ENCODE peak calls at places on chromosomes 5 and 9, in six cellular contexts. B is Peyer's patch, F is suprapubic skin, R is A549, H is adrenal gland, T is esophagus squamous epithelium. S is an unnamed sample. For H3K9me3, the result is how much of the 10 kb centered on the place peaks cover.

GRCh38 chr9:128712451-128713410 is 10.4 kb downstream of the PKN3 start:
- DNase-seq in B (no peak), F (peak), R (no peak), H (no peak), T (no peak), S (no peak)

GRCh38 chr9:114677418-114677817 is 4.6 kb downstream of the TEX48 start:
- DNase-seq in B (no peak), F (no peak), R (peak), H (no peak), T (no peak), S (no peak)

GRCh38 chr5:126341906-126342625 is 81.1 kb upstream of the GRAMD2B start:
- DNase-seq in B (no peak), F (no peak), R (no peak), H (no peak), T (no peak), S (no peak)

GRCh38 chr5:55172051-55172899 is 702 bp downstream of the CDC20B start:
- DNase-seq in B (peak), F (no peak), R (peak), H (peak), T (peak), S (no peak)

GRCh38 chr5:74916831-74917710 is 50.9 kb upstream of the FAM169A start:
- DNase-seq in B (no peak), F (no peak), R (peak), H (no peak), T (no peak), S (no peak)

GRCh38 chr5:87421307-87421706 is 8.6 kb upstream of the CCNH start:
- DNase-seq in B (no peak), F (no peak), R (no peak), H (no peak), T (no peak), S (no peak)

GRCh38 chr5:163352531-163352930 is 84.9 kb upstream of the CCNG1 start:
- DNase-seq in B (no peak), F (no peak), R (no peak), H (no peak), T (no peak), S (no peak)

GRCh38 chr9:114957558-114957957 is 27.2 kb upstream of the TNFSF8 start:
- DNase-seq in B (no peak), F (no peak), R (no peak), H (no peak), T (no peak), S (no peak)

GRCh38 chr9:4197548-4197947 is 102.3 kb downstream of the GLIS3 start:
- DNase-seq in B (no peak), F (no peak), R (peak), H (no peak), T (no peak), S (no peak)

GRCh38 chr9:76542360-76542759 is 83.4 kb downstream of the GCNT1 start:
- DNase-seq in B (no peak), F (no peak), R (peak), H (no peak), T (no peak), S (no peak)

GRCh38 chr5:95543017-95543705 is 11.6 kb downstream of the SKIC3 start:
- DNase-seq in B (no peak), F (no peak), R (no peak), H (no peak), T (no peak), S (no peak)

GRCh38 chr5:180647465-180647864 is 1.9 kb downstream of the FLT4 start:
- DNase-seq in B (no peak), F (peak), R (no peak), H (no peak), T (no peak), S (no peak)

GRCh38 chr9:97986466-97986865 is 3.3 kb downstream of the ANP32B start:
- DNase-seq in B (no peak), F (no peak), R (no peak), H (no peak), T (no peak), S (no peak)

GRCh38 chr9:95508242-95508967 is 8.4 kb downstream of the PTCH1 start:
- DNase-seq in B (no peak), F (no peak), R (peak), H (no peak), T (no peak), S (no peak)

GRCh38 chr5:64814073-64814472 is 45.3 kb downstream of the CWC27 start:
- DNase-seq in B (no peak), F (no peak), R (no peak), H (no peak), T (no peak), S (no peak)

GRCh38 chr5:64806537-64806936 is 37.8 kb downstream of the CWC27 start:
- DNase-seq in B (no peak), F (no peak), R (no peak), H (no peak), T (no peak), S (no peak)

GRCh38 chr5:64807505-64807904 is 38.8 kb downstream of the CWC27 start:
- DNase-seq in B (no peak), F (no peak), R (no peak), H (no peak), T (no peak), S (no peak)

DNA sequence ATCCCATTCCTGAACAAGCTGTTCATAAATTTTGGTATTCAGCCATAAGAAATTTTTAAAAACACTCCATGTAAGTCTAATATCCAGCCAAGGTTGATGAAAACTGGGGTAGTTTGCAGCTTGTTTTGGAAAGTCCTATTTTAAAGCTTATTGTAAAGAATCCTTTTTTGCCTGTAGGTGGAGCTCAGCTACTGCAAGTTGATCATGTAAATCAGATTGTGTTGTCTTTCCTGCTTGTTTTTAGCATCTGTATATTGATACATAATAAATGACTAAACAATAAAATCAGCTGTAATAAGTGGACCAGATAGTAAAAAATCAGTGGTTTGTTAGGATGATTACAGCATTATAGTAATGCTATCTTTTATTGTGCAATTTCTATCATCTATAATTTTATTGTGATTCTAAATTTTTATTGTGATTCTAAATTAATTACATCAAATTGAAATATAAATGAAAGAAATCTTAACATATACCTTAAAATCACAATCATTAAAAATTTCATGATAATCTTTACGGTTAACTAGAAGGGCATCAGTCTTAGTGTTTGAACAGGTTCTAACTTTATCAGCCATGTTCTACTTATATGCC is 42.4 kb downstream of the CWC27 start:
- DNase-seq in B (no peak), F (no peak), R (peak), H (no peak), T (no peak), S (no peak)
- H3K9me3 ChIP-seq in B (under half), F (under half), R (under half), H (under half), T (under half), S (under half)

DNA sequence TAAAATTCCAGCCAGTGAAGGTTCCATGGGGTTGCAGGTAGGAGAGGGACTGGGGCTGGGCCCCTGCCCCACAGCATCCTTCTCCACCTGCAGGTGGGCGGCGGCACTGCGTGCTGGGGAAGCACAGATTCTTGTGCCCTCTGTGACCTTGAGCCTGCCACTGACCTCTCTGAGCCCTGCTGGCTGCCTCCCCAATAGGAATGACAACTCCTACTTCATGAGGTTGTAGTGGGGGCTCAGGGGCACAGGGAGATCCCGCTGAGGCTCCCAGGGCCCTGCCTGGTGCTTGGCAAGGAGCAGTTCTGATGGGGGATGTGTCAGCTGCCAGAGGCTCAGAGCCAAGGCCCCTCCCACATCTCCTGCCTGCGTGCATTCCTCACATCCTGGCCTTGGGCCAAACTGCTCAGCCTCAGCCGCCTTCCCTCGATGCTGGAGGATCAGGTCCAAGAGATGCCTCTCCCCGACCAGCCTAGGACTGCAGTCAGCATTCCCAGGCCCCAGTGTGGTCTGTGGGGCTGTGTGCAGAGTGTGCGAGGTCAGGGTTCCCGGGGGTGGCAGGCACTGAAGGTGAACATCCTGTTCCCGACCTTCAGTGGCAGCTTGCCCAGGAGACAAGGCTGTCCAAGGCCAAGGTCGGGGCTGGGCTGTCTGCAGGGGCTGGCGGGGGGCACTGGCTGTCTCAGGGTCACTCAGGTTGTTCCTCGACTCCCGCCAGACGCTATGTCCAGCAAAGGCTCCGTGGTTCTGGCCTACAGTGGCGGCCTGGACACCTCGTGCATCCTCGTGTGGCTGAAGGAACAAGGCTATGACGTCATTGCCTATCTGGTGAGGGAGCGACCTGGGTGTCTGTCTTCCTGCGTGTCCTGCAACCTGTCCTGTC is 7.0 kb downstream of the ASS1 start:
- DNase-seq in B (peak), F (peak), R (peak), H (peak), T (no peak), S (peak)
- TF ChIP-seq CTCF in B (peak), F (peak), R (peak), H (peak), T (peak), S (peak)

GRCh38 chr9:32554107-32554506 is 1.7 kb upstream of the TOPORS start:
- DNase-seq in B (no peak), F (no peak), R (no peak), H (no peak), T (no peak), S (no peak)
- TF ChIP-seq POLR2A in B (no peak), F (no peak), R (no peak), H (no peak), T (no peak), S (no peak)

GRCh38 chr9:40913096-40913719 is 215.3 kb downstream of the FOXD4L6 start:
- DNase-seq in B (no peak), F (no peak), R (no peak), H (no peak), T (no peak), S (no peak)

GRCh38 chr9:40907657-40908624 is 220.5 kb downstream of the FOXD4L6 start:
- DNase-seq in B (no peak), F (no peak), R (no peak), H (no peak), T (no peak), S (no peak)

GRCh38 chr9:40913928-40914673 is 214.4 kb downstream of the FOXD4L6 start:
- DNase-seq in B (no peak), F (no peak), R (no peak), H (no peak), T (no peak), S (no peak)

GRCh38 chr9:40911647-40912046 is 216.8 kb downstream of the FOXD4L6 start:
- DNase-seq in B (no peak), F (no peak), R (no peak), H (no peak), T (no peak), S (no peak)

GRCh38 chr9:40909821-40910220 is 218.7 kb downstream of the FOXD4L6 start:
- DNase-seq in B (no peak), F (no peak), R (no peak), H (no peak), T (no peak), S (no peak)
- H3K9me3 ChIP-seq in B (half or more), F (half or more), R (half or more), H (under half), T (half or more), S (under half)

GRCh38 chr9:100492952-100493351 is 20.0 kb downstream of the TMEFF1 start:
- DNase-seq in B (no peak), F (no peak), R (peak), H (no peak), T (no peak), S (no peak)
- TF ChIP-seq CTCF in B (no peak), F (no peak), R (no peak), H (no peak), T (no peak), S (no peak)

GRCh38 chr9:6715755-6716643 is 41.8 kb upstream of the KDM4C start:
- DNase-seq in B (peak), F (peak), R (peak), H (peak), T (no peak), S (no peak)
- TF ChIP-seq POLR2A in B (peak), F (no peak), R (peak), H (no peak), T (peak), S (no peak)

S was measured in tibial nerve.